ENCODE peak calls at places on chromosomes 1 and 21, in seven cellular contexts. One of them, this sample, is unnamed. For H3K27me3, the result is how much of the 10 kb centered on the place peaks cover.

GRCh38 chr1:34929853-34930701 is 627 bp upstream of the DLGAP3 start:
- DNase-seq in kidney epithelial cell: no peak
- DNase-seq in MM.1S: no peak
- DNase-seq in aorta: no peak
- DNase-seq in fibroblast of lung: no peak
- DNase-seq in heart left ventricle: no peak
- DNase-seq in esophagus squamous epithelium: no peak
- DNase-seq in this sample: peak

GRCh38 chr1:108590436-108590835 is 30.5 kb downstream of the EEIG2 start:
- DNase-seq in heart left ventricle: no peak
- DNase-seq in esophagus squamous epithelium: no peak
- DNase-seq in MM.1S: no peak
- DNase-seq in aorta: no peak
- DNase-seq in fibroblast of lung: peak
- DNase-seq in kidney epithelial cell: no peak
- DNase-seq in this sample: no peak

GRCh38 chr1:226296911-226297310 is 12.1 kb downstream of the LIN9 start:
- DNase-seq in aorta: no peak
- DNase-seq in esophagus squamous epithelium: no peak
- DNase-seq in MM.1S: no peak
- DNase-seq in fibroblast of lung: no peak
- DNase-seq in kidney epithelial cell: no peak
- DNase-seq in heart left ventricle: no peak
- DNase-seq in this sample: no peak

GRCh38 chr21:42130447-42130846 is 59.3 kb downstream of the UMODL1 start:
- DNase-seq in esophagus squamous epithelium: no peak
- DNase-seq in fibroblast of lung: peak
- DNase-seq in heart left ventricle: peak
- DNase-seq in kidney epithelial cell: no peak
- DNase-seq in aorta: no peak
- DNase-seq in MM.1S: no peak
- DNase-seq in this sample: no peak

GRCh38 chr1:10105484-10105883 is 72.7 kb downstream of the UBE4B start:
- DNase-seq in esophagus squamous epithelium: no peak
- DNase-seq in fibroblast of lung: no peak
- DNase-seq in kidney epithelial cell: no peak
- DNase-seq in MM.1S: no peak
- DNase-seq in heart left ventricle: no peak
- DNase-seq in aorta: no peak
- DNase-seq in this sample: no peak

GRCh38 chr21:34198232-34199120 is 125.1 kb downstream of the MRPS6 start:
- DNase-seq in aorta: no peak
- DNase-seq in esophagus squamous epithelium: no peak
- DNase-seq in kidney epithelial cell: no peak
- DNase-seq in heart left ventricle: no peak
- DNase-seq in fibroblast of lung: no peak
- DNase-seq in MM.1S: no peak
- DNase-seq in this sample: no peak

GRCh38 chr1:201764166-201764565 is 64.8 kb upstream of the IPO9 start:
- DNase-seq in heart left ventricle: no peak
- DNase-seq in kidney epithelial cell: no peak
- DNase-seq in aorta: no peak
- DNase-seq in esophagus squamous epithelium: no peak
- DNase-seq in MM.1S: peak
- DNase-seq in fibroblast of lung: no peak
- DNase-seq in this sample: no peak

GRCh38 chr21:15870819-15871218 is 141.0 kb downstream of the USP25 start:
- DNase-seq in fibroblast of lung: no peak
- DNase-seq in esophagus squamous epithelium: no peak
- DNase-seq in heart left ventricle: no peak
- DNase-seq in aorta: no peak
- DNase-seq in kidney epithelial cell: no peak
- DNase-seq in MM.1S: no peak
- DNase-seq in this sample: no peak

GRCh38 chr1:245934409-245934808 is 572.7 kb downstream of the SMYD3 start:
- DNase-seq in MM.1S: no peak
- DNase-seq in fibroblast of lung: no peak
- DNase-seq in esophagus squamous epithelium: no peak
- DNase-seq in heart left ventricle: no peak
- DNase-seq in aorta: no peak
- DNase-seq in kidney epithelial cell: no peak
- DNase-seq in this sample: no peak

GRCh38 chr1:190328361-190328760 is 149.3 kb downstream of the BRINP3 start:
- DNase-seq in heart left ventricle: no peak
- DNase-seq in esophagus squamous epithelium: no peak
- DNase-seq in aorta: no peak
- DNase-seq in kidney epithelial cell: no peak
- DNase-seq in fibroblast of lung: peak
- DNase-seq in MM.1S: no peak
- DNase-seq in this sample: no peak

GRCh38 chr1:152071123-152071522 is 17.7 kb downstream of the TCHHL1 start:
- DNase-seq in MM.1S: no peak
- DNase-seq in aorta: no peak
- DNase-seq in kidney epithelial cell: no peak
- DNase-seq in heart left ventricle: no peak
- DNase-seq in esophagus squamous epithelium: no peak
- DNase-seq in fibroblast of lung: no peak
- DNase-seq in this sample: no peak
- H3K4me3 ChIP-seq in MM.1S: no peak
- H3K4me3 ChIP-seq in aorta: no peak
- H3K4me3 ChIP-seq in kidney epithelial cell: no peak
- H3K4me3 ChIP-seq in heart left ventricle: no peak
- H3K4me3 ChIP-seq in esophagus squamous epithelium: no peak
- H3K4me3 ChIP-seq in fibroblast of lung: no peak
- H3K4me3 ChIP-seq in this sample: no peak

DNA sequence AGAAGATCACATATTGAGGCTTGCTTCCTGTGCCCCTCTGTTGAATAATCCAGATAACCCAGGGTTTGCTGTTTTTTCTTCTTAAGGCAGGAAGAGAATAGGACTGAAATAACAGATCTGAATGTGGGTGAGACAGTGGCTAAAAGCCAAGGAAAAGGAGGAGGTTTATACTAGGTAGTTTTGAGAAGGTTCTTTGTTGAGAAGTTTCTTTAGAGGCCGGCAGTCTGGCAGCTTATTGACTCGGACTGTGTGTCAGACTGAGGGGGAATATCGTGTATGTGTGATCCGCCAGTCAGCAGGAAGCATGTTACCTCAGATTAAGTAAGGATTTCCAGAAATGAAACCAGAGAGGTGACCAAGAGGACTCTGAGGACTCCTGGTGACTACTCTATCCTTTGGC is 119.8 kb downstream of the PLA2G4A start:
- DNase-seq in heart left ventricle: no peak
- DNase-seq in esophagus squamous epithelium: no peak
- DNase-seq in aorta: no peak
- DNase-seq in kidney epithelial cell: no peak
- DNase-seq in MM.1S: no peak
- DNase-seq in fibroblast of lung: no peak
- DNase-seq in this sample: no peak
- H3K27me3 ChIP-seq in heart left ventricle: under half
- H3K27me3 ChIP-seq in esophagus squamous epithelium: under half
- H3K27me3 ChIP-seq in aorta: under half
- H3K27me3 ChIP-seq in kidney epithelial cell: under half
- H3K27me3 ChIP-seq in MM.1S: under half
- H3K27me3 ChIP-seq in fibroblast of lung: under half
- H3K27me3 ChIP-seq in this sample: under half

GRCh38 chr1:2530501-2531361 is 668 bp upstream of the HES5 start:
- DNase-seq in aorta: no peak
- DNase-seq in kidney epithelial cell: no peak
- DNase-seq in MM.1S: no peak
- DNase-seq in heart left ventricle: no peak
- DNase-seq in fibroblast of lung: no peak
- DNase-seq in esophagus squamous epithelium: no peak
- DNase-seq in this sample: no peak
- H3K4me3 ChIP-seq in aorta: no peak
- H3K4me3 ChIP-seq in kidney epithelial cell: no peak
- H3K4me3 ChIP-seq in MM.1S: no peak
- H3K4me3 ChIP-seq in heart left ventricle: peak
- H3K4me3 ChIP-seq in fibroblast of lung: no peak
- H3K4me3 ChIP-seq in esophagus squamous epithelium: peak
- H3K4me3 ChIP-seq in this sample: no peak

GRCh38 chr1:219927956-219928790 is at the start of gene SLC30A10:
- DNase-seq in esophagus squamous epithelium: no peak
- DNase-seq in MM.1S: no peak
- DNase-seq in aorta: peak
- DNase-seq in heart left ventricle: peak
- DNase-seq in fibroblast of lung: peak
- DNase-seq in kidney epithelial cell: no peak
- DNase-seq in this sample: peak
- H3K27me3 ChIP-seq in esophagus squamous epithelium: half or more
- H3K27me3 ChIP-seq in MM.1S: under half
- H3K27me3 ChIP-seq in aorta: under half
- H3K27me3 ChIP-seq in heart left ventricle: under half
- H3K27me3 ChIP-seq in fibroblast of lung: under half
- H3K27me3 ChIP-seq in kidney epithelial cell: under half
- H3K27me3 ChIP-seq in this sample: under half